ENCODE peak calls at places on chromosomes 4 and X, in four cellular contexts. J, H, A and C are unnamed samples.
A peak's percentile ranks its signal among the peaks of the same experiment; 100 is the strongest.

GRCh38 chr4:10875144-10875799 is 190.7 kb upstream of the CLNK start:
- DNase-seq in J (no peak), H (no peak), A (no peak), C (no peak)

GRCh38 chrX:129433461-129433860 is 89.8 kb downstream of the SMARCA1 start:
- DNase-seq in J (no peak), H (no peak), A (no peak), C (no peak)

GRCh38 chr4:176646311-176646710 is 146.4 kb downstream of the VEGFC start:
- DNase-seq in J (no peak), H (no peak), A (no peak), C (no peak)

GRCh38 chr4:154164931-154165839 is 326.4 kb downstream of the DCHS2 start:
- DNase-seq in J (no peak), H (no peak), A (peak; percentile 5), C (peak; percentile 20)

GRCh38 chrX:29257516-29257915 is 670.3 kb downstream of the IL1RAPL1 start:
- DNase-seq in J (no peak), H (no peak), A (no peak), C (peak; percentile 3)

GRCh38 chr4:3047464-3048286 is 26.7 kb downstream of the HTT-AS start:
- DNase-seq in J (peak; percentile 51), H (peak; percentile 60), A (peak; percentile 80), C (no peak)

GRCh38 chr4:126532527-126532926 is 1100.2 kb upstream of the INTU start:
- DNase-seq in J (no peak), H (no peak), A (no peak), C (no peak)

GRCh38 chr4:168218663-168219062 is 99.9 kb downstream of the DDX60 start:
- DNase-seq in J (peak; percentile 50), H (no peak), A (no peak), C (no peak)

GRCh38 chr4:38109896-38110295 is 149.7 kb downstream of the PTTG2 start:
- DNase-seq in J (no peak), H (no peak), A (no peak), C (no peak)

GRCh38 chr4:80264825-80265224 is 1.6 kb upstream of the FGF5 start:
- DNase-seq in J (no peak), H (no peak), A (no peak), C (no peak)

GRCh38 chr4:73309211-73309610 is 50.6 kb upstream of the ANKRD17 start:
- DNase-seq in J (no peak), H (no peak), A (no peak), C (no peak)

GRCh38 chr4:55609393-55609821 is 17.4 kb upstream of the PDCL2 start:
- DNase-seq in J (no peak), H (no peak), A (no peak), C (no peak)

GRCh38 chrX:107506596-107507031 is 57.2 kb downstream of the FRMPD3 start:
- DNase-seq in J (no peak), H (peak; percentile 33), A (no peak), C (no peak)

GRCh38 chr4:45317276-45317675 is 590.9 kb upstream of the GNPDA2 start:
- DNase-seq in J (no peak), H (no peak), A (no peak), C (no peak)

GRCh38 chrX:39990388-39990787 is 107.4 kb downstream of the BCOR start:
- DNase-seq in J (no peak), H (no peak), A (no peak), C (no peak)

GRCh38 chr4:41124916-41125548 is 89.3 kb downstream of the APBB2 start:
- DNase-seq in J (no peak), H (no peak), A (no peak), C (no peak)

GRCh38 chr4:149884046-149884445 is 68.4 kb upstream of the IQCM start:
- DNase-seq in J (no peak), H (no peak), A (no peak), C (no peak)

GRCh38 chr4:176549161-176549865 is 229.5 kb downstream of the SPCS3 start:
- DNase-seq in J (no peak), H (no peak), A (no peak), C (no peak)

GRCh38 chr4:40199999-40200880 is 3.4 kb downstream of the RHOH start:
- DNase-seq in J (no peak), H (no peak), A (peak; percentile 83), C (no peak)

GRCh38 chr4:134243742-134244713 is 42.4 kb upstream of the PABPC4L start:
- DNase-seq in J (no peak), H (no peak), A (no peak), C (no peak)

GRCh38 chrX:18984381-18985185 is 669 bp upstream of the PHKA2 start:
- DNase-seq in J (peak; percentile 70), H (peak; percentile 91), A (peak; percentile 88), C (no peak)

GRCh38 chr4:97139796-97140195 is 1003.5 kb downstream of the STPG2 start:
- DNase-seq in J (no peak), H (no peak), A (no peak), C (no peak)

GRCh38 chr4:115274545-115274944 is 161.1 kb upstream of the NDST4 start:
- DNase-seq in J (no peak), H (no peak), A (no peak), C (peak; percentile 60)

GRCh38 chr4:66562276-66562806 is 892.1 kb upstream of the EPHA5 start:
- DNase-seq in J (no peak), H (no peak), A (no peak), C (no peak)

GRCh38 chrX:122739770-122740169 is 444.3 kb upstream of the GRIA3 start:
- DNase-seq in J (no peak), H (no peak), A (no peak), C (no peak)

GRCh38 chrX:152601848-152602616 is 35.7 kb upstream of the GABRQ start:
- DNase-seq in J (no peak), H (peak; percentile 6), A (peak; percentile 50), C (no peak)

GRCh38 chr4:78682090-78682489 is 94.1 kb upstream of the BMP2K start:
- DNase-seq in J (no peak), H (no peak), A (no peak), C (no peak)

DNA sequence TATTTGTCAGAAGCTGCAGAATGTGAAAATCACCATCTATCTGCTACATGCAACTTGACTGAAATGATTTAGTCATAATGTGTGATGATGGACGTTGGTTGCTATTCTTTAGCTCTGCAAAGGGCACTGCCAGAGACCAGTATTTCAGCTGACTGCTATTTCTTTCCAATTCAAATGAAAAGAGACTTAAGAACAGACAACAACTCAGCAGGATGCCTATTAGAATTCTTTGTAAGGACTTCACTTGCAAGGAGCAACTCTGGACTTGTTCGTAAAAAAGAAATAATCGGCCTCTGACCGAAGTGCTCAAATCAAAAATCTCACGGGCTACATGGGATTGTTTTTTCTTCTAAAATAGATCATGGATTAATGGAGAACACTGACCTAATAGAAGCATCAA is 262.7 kb downstream of the DHX15 start:
- DNase-seq in J (no peak), H (no peak), A (no peak), C (no peak)
- H3K9ac ChIP-seq in J (no peak overlapping the region), H (no peak overlapping the region), A (no peak overlapping the region), C (no peak overlapping the region)

DNA sequence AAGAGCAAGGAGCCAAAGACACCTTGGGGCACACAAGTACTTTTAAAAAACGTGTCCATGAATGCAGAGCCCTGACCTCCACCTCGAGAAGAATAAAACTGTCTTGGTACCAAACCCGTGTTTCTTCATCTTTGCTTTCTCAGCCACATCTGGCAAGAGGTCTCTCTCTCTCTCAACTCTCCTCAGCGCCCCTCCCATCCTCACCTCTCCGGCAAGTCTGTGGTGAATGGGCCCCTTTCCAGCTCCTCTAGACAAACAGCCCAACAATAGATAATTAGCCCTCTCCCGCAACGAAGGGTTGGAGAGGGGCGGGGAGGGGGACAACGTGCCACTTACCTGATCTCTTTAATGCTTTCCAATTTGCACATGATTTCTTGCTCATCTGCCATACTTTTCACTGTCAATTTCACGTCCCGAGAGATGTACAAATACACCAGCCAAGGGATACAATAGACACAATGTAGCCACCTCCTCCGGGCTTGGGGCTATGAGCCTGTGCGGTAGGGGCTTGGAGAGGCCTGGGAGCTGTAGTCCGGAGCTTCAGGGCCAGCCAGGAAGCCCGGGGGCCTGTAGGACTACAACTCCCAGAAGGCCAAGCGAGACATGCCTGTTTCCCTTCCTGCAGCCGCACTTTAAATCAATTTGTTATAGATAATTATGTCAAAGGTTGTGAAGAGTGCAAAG is at the start of gene ZC4H2:
- DNase-seq in J (peak; percentile 81), H (peak; percentile 75), A (peak; percentile 11), C (peak; percentile 18)
- TF ChIP-seq POLR2AphosphoS5 in J (no peak), H (no peak), A (no peak), C (no peak)

GRCh38 chrX:69179380-69179911 is 14.2 kb upstream of the PJA1 start:
- DNase-seq in J (no peak), H (peak; percentile 72), A (no peak), C (no peak)
- H3K9ac ChIP-seq in J (no peak overlapping the region), H (no peak overlapping the region), A (no peak overlapping the region), C (no peak overlapping the region)

GRCh38 chr4:151325320-151326246 is at the start of gene SH3D19:
- DNase-seq in J (peak; percentile 91), H (peak; percentile 88), A (no peak), C (no peak)
- TF ChIP-seq POLR2AphosphoS5 in J (peak; percentile 57), H (peak; percentile 66), A (no peak), C (peak; percentile 38)

GRCh38 chrX:54495814-54496516 is at the start of gene FGD1:
- DNase-seq in J (peak; percentile 60), H (peak; percentile 92), A (peak; percentile 28), C (peak; percentile 1)

GRCh38 chrX:54494166-54494969 is 1.7 kb downstream of the FGD1 start:
- DNase-seq in J (no peak), H (no peak), A (no peak), C (no peak)

GRCh38 chrX:54494970-54495813 is 842 bp downstream of the FGD1 start:
- DNase-seq in J (peak; percentile 28), H (peak; percentile 73), A (no peak), C (no peak)

GRCh38 chrX:54496517-54496852 is 451 bp upstream of the FGD1 start:
- DNase-seq in J (peak; percentile 5), H (no peak), A (no peak), C (no peak)

DNA sequence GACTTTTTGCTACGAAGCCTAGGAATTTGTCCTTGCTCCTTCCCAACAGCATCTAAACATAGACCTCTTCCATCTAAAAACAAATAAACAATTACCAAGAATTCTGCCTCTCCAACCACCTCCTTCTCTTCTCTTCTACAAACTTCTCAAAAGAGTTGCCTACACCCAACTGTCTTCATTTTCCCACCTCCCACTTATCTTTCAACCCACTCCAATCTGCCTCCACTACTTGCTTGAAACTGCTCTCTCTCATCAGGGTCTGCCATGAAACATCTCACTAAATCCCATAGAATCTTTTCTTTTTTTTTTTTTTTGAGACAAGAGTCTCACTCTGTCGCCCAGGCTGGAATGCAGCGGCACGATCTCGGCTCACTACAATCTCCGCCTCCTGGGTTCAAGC is 902 bp upstream of the FGD1 start:
- DNase-seq in J (no peak), H (no peak), A (no peak), C (no peak)
- H3K9ac ChIP-seq in J (no peak overlapping the region), H (no peak overlapping the region), A (no peak overlapping the region), C (no peak overlapping the region)